ENCODE peak calls at places on chromosome 9, in eight cellular contexts. D, X, P, G, S, B, W and F are unnamed samples.

GRCh38 chr9:121645853-121646807 is 5.3 kb upstream of the DAB2IP start:
- DNase-seq in D (no peak), X (no peak), P (peak; percentile 25), G (peak; percentile 42), S (no peak), B (no peak), W (no peak), F (peak; percentile 44)

GRCh38 chr9:33923079-33923478 is 106.1 kb downstream of the UBE2R2 start:
- DNase-seq in D (no peak), X (no peak), P (no peak), G (no peak), S (no peak), B (no peak), W (no peak), F (no peak)

GRCh38 chr9:110089681-110090370 is 118.1 kb downstream of the C9orf152 start:
- DNase-seq in D (peak; percentile 31), X (no peak), P (no peak), G (peak; percentile 60), S (peak; percentile 26), B (no peak), W (peak; percentile 16), F (no peak)

GRCh38 chr9:134585746-134586706 is 55.6 kb upstream of the COL5A1 start:
- DNase-seq in D (no peak), X (no peak), P (no peak), G (no peak), S (peak; percentile 75), B (peak; percentile 75), W (no peak), F (no peak)

GRCh38 chr9:22446589-22446949 is at the start of gene DMRTA1:
- DNase-seq in D (peak; percentile 72), X (peak; percentile 58), P (peak; percentile 65), G (peak; percentile 79), S (peak; percentile 25), B (peak; percentile 94), W (peak; percentile 91), F (peak; percentile 88)

GRCh38 chr9:97930972-97931371 is 7.0 kb downstream of the HEMGN start:
- DNase-seq in D (no peak), X (no peak), P (no peak), G (no peak), S (no peak), B (no peak), W (no peak), F (no peak)

GRCh38 chr9:89413963-89414638 is 83.8 kb downstream of the SEMA4D start:
- DNase-seq in D (no peak), X (peak; percentile 93), P (no peak), G (no peak), S (no peak), B (no peak), W (no peak), F (peak; percentile 66)

GRCh38 chr9:110270211-110270995 is 14.1 kb upstream of the TXN start:
- DNase-seq in D (no peak), X (no peak), P (no peak), G (no peak), S (no peak), B (no peak), W (no peak), F (no peak)

GRCh38 chr9:16637938-16638337 is 232.5 kb downstream of the BNC2 start:
- DNase-seq in D (no peak), X (no peak), P (no peak), G (no peak), S (peak; percentile 36), B (no peak), W (no peak), F (no peak)

GRCh38 chr9:124011460-124012301 is at the start of gene LHX2:
- DNase-seq in D (peak; percentile 27), X (no peak), P (peak; percentile 53), G (no peak), S (peak; percentile 52), B (no peak), W (peak; percentile 22), F (peak; percentile 53)

GRCh38 chr9:121620777-121621437 is 30.5 kb upstream of the DAB2IP start:
- DNase-seq in D (no peak), X (no peak), P (no peak), G (no peak), S (no peak), B (no peak), W (no peak), F (no peak)

GRCh38 chr9:35748239-35748857 is 680 bp downstream of the GBA2 start:
- DNase-seq in D (no peak), X (no peak), P (no peak), G (no peak), S (no peak), B (no peak), W (no peak), F (peak; percentile 70)

GRCh38 chr9:35745569-35745968 is 3.5 kb downstream of the GBA2 start:
- DNase-seq in D (no peak), X (no peak), P (no peak), G (no peak), S (no peak), B (no peak), W (no peak), F (no peak)

GRCh38 chr9:35748858-35749514 is at the start of the genes GBA2 and RGP1:
- DNase-seq in D (peak; percentile 91), X (peak; percentile 71), P (peak; percentile 84), G (peak; percentile 93), S (peak; percentile 43), B (no peak), W (peak; percentile 82), F (peak; percentile 94)

GRCh38 chr9:35743880-35744518 is 5.0 kb downstream of the GBA2 start:
- DNase-seq in D (no peak), X (no peak), P (no peak), G (no peak), S (no peak), B (no peak), W (no peak), F (no peak)

DNA sequence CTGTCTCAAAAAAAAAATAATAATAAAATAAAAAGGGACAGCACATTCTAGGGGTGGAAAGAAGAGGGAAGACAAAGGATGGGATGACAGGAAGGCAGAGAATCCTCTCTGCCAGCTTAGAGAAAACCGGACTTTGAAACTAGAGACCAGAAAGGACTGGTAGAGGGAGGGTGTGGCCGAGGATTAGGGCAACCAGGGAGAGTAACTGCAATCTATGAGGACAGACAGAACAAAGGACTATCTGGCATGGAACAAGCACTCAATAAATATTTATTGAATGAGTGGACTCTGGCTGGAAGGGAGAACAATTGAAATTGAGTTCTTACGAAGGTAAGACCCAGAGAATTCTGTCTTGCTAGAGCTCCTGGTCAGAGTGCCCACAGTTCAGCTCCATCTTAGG is 2.4 kb downstream of the GBA2 start:
- DNase-seq in D (peak; percentile 61), X (no peak), P (no peak), G (peak; percentile 62), S (no peak), B (no peak), W (no peak), F (no peak)
- H3K4me3 ChIP-seq in D (peak overlapping the region; percentile 71), X (peak overlapping the region; percentile 99), P (peak overlapping the region; percentile 80), G (peak overlapping the region; percentile 90), S (peak overlapping the region; percentile 98), B (peak overlapping the region; percentile 90), W (no peak overlapping the region), F (peak overlapping the region; percentile 93)

DNA sequence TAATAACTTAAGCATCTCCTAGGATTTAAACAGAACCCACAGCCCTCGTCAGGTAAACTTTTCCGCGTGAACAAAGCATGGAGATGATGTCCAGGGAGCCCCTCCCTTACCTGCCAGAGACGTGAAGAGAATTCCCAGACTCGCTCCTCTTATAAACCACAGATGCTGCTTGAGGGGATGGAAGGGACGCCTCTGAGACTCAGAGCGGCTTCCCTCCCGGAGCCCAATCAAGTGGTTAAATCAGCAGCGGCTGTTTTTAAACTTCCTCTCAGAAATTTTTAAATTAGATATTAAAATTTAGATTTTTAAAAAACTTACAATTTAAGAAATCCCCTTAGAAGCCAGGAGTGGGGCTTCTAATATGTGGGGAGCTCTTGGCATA is 71.8 kb downstream of the RAPGEF1 start:
- DNase-seq in D (no peak), X (no peak), P (no peak), G (no peak), S (no peak), B (no peak), W (no peak), F (no peak)
- H3K4me1 ChIP-seq in D (peaks cover 37% of the 10 kb centered on the region), X (peaks cover 64% of the 10 kb centered on the region), P (peaks cover 6% of the 10 kb centered on the region), G (peaks cover 30% of the 10 kb centered on the region), S (peaks cover 19% of the 10 kb centered on the region), B (peaks cover 65% of the 10 kb centered on the region), W (peaks cover 36% of the 10 kb centered on the region), F (peaks cover 77% of the 10 kb centered on the region)

GRCh38 chr9:41229408-41230401 is 40.6 kb upstream of the ZNG1F start:
- DNase-seq in D (no peak), X (peak; percentile 2), P (peak; percentile 20), G (peak; percentile 61), S (peak; percentile 36), B (peak; percentile 95), W (peak; percentile 9), F (peak; percentile 8)
- TF ChIP-seq POLR2A in D (no peak), X (no peak), P (no peak), G (no peak), S (no peak), B (no peak), W (no peak), F (no peak)

DNA sequence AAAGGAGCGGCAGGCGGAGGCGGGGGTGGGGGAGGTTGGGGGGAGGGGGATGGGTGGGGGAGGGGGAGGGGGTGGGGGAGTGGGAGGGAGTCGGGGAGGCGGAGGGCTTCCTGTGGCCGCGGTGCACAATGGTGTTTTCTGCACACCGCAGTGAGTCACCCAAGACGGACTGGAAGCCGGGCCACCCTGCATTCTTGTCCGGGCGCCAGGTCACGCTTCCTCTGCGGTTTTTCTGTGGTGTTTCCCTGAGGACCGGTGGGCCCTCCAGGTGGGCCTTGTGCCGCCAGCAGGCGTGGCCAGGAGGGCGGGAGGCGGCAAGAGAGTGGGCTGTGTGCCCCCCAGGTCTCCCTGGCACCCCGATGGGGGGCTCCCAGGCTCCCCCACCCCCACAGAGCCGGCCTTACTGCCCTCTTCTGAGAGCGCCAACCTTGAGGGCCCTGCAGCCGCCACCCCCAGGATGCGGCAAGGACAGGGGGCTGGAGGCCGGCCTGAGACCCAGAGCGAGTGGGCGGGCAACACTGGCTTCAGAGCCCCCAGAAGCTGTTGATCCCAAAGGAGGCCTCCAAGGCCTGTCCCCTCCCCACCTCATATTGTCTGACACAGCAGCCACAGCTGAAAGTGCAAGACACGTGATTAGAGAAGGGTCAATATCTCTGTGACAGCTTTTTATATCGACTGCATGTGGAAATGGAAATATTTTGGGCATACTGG is 11.1 kb downstream of the EXD3 start:
- DNase-seq in D (peak; percentile 73), X (peak; percentile 43), P (peak; percentile 87), G (no peak), S (peak; percentile 94), B (no peak), W (peak; percentile 86), F (peak; percentile 85)
- H3K4me3 ChIP-seq in D (no peak overlapping the region), X (no peak overlapping the region), P (no peak overlapping the region), G (peak overlapping the region; percentile 7), S (no peak overlapping the region), B (peak overlapping the region; percentile 5), W (no peak overlapping the region), F (peak overlapping the region; percentile 17)